ENCODE peak calls at places on chromosomes 4 and X, in seven cellular contexts. B is stomach, W is gastrocnemius medialis, O is H54, I is body of pancreas, X is transverse colon, U is spleen. H is an unnamed sample.

GRCh38 chr4:86497980-86498379 is 96.1 kb upstream of the PTPN13 start:
- DNase-seq in B (no peak), W (no peak), O (no peak), I (no peak), X (no peak), U (no peak), H (peak)

GRCh38 chrX:25295466-25295865 is 279.7 kb upstream of the ARX start:
- DNase-seq in B (no peak), W (no peak), O (no peak), I (no peak), X (no peak), U (no peak), H (no peak)

GRCh38 chr4:74742191-74742590 is 52.1 kb downstream of the BTC start:
- DNase-seq in B (no peak), W (no peak), O (no peak), I (no peak), X (no peak), U (no peak), H (no peak)

GRCh38 chr4:28229092-28229491 is 1368.5 kb downstream of the STIM2 start:
- DNase-seq in B (no peak), W (no peak), O (no peak), I (no peak), X (no peak), U (no peak), H (no peak)

GRCh38 chr4:5292091-5292490 is 240.8 kb downstream of the STK32B start:
- DNase-seq in B (no peak), W (no peak), O (no peak), I (no peak), X (no peak), U (no peak), H (no peak)

GRCh38 chr4:179836179-179837075 is 2394.2 kb upstream of the AGA start:
- DNase-seq in B (no peak), W (no peak), O (no peak), I (peak), X (no peak), U (no peak), H (no peak)

GRCh38 chrX:53233536-53233935 is 8.5 kb upstream of the KDM5C start:
- DNase-seq in B (no peak), W (no peak), O (no peak), I (no peak), X (no peak), U (peak), H (no peak)

GRCh38 chr4:161360982-161361381 is 802.8 kb downstream of the FSTL5 start:
- DNase-seq in B (no peak), W (no peak), O (no peak), I (no peak), X (no peak), U (no peak), H (no peak)

GRCh38 chrX:132737743-132738142 is 220.7 kb downstream of the HS6ST2 start:
- DNase-seq in B (no peak), W (no peak), O (peak), I (peak), X (no peak), U (no peak), H (no peak)

GRCh38 chrX:46319750-46320149 is 225.5 kb downstream of the ZNF674 start:
- DNase-seq in B (no peak), W (no peak), O (no peak), I (no peak), X (no peak), U (no peak), H (no peak)

GRCh38 chr4:182144621-182145359 is 98.4 kb upstream of the TENM3 start:
- DNase-seq in B (no peak), W (no peak), O (peak), I (no peak), X (no peak), U (no peak), H (no peak)

GRCh38 chrX:37993857-37994619 is 12.3 kb upstream of the SYTL5 start:
- DNase-seq in B (peak), W (no peak), O (no peak), I (peak), X (peak), U (no peak), H (peak)

GRCh38 chr4:38691251-38692008 is 27.4 kb downstream of the KLF3 start:
- DNase-seq in B (no peak), W (no peak), O (no peak), I (no peak), X (no peak), U (no peak), H (no peak)

GRCh38 chr4:52657317-52657629 is 1.8 kb downstream of the USP46 start:
- DNase-seq in B (no peak), W (no peak), O (no peak), I (no peak), X (no peak), U (no peak), H (no peak)

GRCh38 chr4:156974264-156974663 is 2.7 kb upstream of the PDGFC start:
- DNase-seq in B (no peak), W (no peak), O (no peak), I (no peak), X (no peak), U (no peak), H (no peak)

GRCh38 chr4:89067407-89067806 is 10.4 kb upstream of the FAM13A start:
- DNase-seq in B (no peak), W (no peak), O (no peak), I (no peak), X (no peak), U (no peak), H (no peak)

GRCh38 chr4:86993909-86994672 is 59.3 kb downstream of the AFF1 start:
- DNase-seq in B (peak), W (no peak), O (no peak), I (peak), X (no peak), U (no peak), H (peak)

GRCh38 chrX:16436348-16437188 is 213.4 kb upstream of the S100G start:
- DNase-seq in B (peak), W (peak), O (peak), I (peak), X (peak), U (no peak), H (peak)

GRCh38 chr4:143355540-143356217 is 19.0 kb downstream of the GAB1 start:
- DNase-seq in B (no peak), W (no peak), O (no peak), I (no peak), X (no peak), U (no peak), H (no peak)

GRCh38 chr4:43903456-43903855 is 545.2 kb downstream of the KCTD8 start:
- DNase-seq in B (no peak), W (no peak), O (no peak), I (no peak), X (no peak), U (no peak), H (no peak)

GRCh38 chr4:120922390-120923200 is at the start of gene PRDM5:
- DNase-seq in B (peak), W (no peak), O (peak), I (peak), X (peak), U (peak), H (peak)

GRCh38 chr4:180913750-180914149 is 1329.5 kb upstream of the TENM3 start:
- DNase-seq in B (no peak), W (no peak), O (no peak), I (no peak), X (no peak), U (no peak), H (no peak)

GRCh38 chr4:53489279-53489889 is 101.9 kb downstream of the LNX1 start:
- DNase-seq in B (no peak), W (no peak), O (no peak), I (no peak), X (no peak), U (no peak), H (no peak)

GRCh38 chr4:1899149-1900086 is 28.2 kb downstream of the NSD2 start:
- DNase-seq in B (peak), W (peak), O (peak), I (peak), X (peak), U (peak), H (peak)

GRCh38 chr4:6972911-6973310 is 63.3 kb downstream of the TBC1D14 start:
- DNase-seq in B (no peak), W (peak), O (no peak), I (no peak), X (no peak), U (no peak), H (no peak)

GRCh38 chr4:124070688-124071484 is 641.6 kb downstream of the ANKRD50 start:
- DNase-seq in B (no peak), W (no peak), O (no peak), I (no peak), X (no peak), U (no peak), H (no peak)

GRCh38 chrX:70455366-70456202 is 10.9 kb downstream of the DLG3 start:
- DNase-seq in B (no peak), W (no peak), O (no peak), I (peak), X (peak), U (no peak), H (no peak)

GRCh38 chr4:156949373-156949814 is 22.2 kb downstream of the PDGFC start:
- DNase-seq in B (no peak), W (no peak), O (no peak), I (no peak), X (no peak), U (no peak), H (no peak)

DNA sequence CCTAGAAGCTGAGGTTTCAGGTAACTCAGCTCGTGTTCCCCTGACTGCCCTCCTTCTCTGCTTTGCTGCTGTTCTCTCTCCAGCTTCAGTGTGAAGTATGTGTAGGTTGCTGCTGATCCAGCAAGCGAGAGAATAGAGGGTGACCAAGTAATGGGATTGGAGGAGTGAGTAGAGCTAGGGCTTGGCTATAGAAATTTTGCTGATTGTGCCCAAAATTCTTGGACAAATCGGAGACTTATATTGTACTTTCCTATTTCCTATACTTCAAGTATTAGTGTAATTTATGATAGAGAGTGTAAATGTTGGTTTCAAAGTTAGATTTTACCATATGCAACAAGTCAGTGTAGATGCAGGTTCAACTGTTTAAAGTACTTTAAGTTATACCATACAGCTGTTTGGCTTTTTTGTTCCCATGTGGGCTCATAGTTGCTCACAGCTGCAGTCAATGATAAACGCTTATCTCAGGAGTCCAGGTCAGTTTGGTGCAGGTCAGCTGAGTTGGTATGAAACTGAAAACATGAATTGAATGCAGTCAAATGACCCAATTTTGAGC is 48.0 kb downstream of the RAPGEF2 start:
- DNase-seq in B (no peak), W (no peak), O (no peak), I (peak), X (no peak), U (no peak), H (peak)
- TF ChIP-seq POLR2A in B (no peak), W (no peak), O (no peak), I (no peak), X (no peak), U (no peak), H (peak)

GRCh38 chr4:36844448-36844847 is 400.1 kb upstream of the NWD2 start:
- DNase-seq in B (no peak), W (no peak), O (no peak), I (no peak), X (no peak), U (no peak), H (no peak)

GRCh38 chr4:36841583-36842326 is 402.8 kb upstream of the NWD2 start:
- DNase-seq in B (no peak), W (no peak), O (peak), I (no peak), X (no peak), U (no peak), H (no peak)
- TF ChIP-seq POLR2A in B (no peak), W (no peak), O (no peak), I (no peak), X (no peak), U (no peak), H (no peak)

DNA sequence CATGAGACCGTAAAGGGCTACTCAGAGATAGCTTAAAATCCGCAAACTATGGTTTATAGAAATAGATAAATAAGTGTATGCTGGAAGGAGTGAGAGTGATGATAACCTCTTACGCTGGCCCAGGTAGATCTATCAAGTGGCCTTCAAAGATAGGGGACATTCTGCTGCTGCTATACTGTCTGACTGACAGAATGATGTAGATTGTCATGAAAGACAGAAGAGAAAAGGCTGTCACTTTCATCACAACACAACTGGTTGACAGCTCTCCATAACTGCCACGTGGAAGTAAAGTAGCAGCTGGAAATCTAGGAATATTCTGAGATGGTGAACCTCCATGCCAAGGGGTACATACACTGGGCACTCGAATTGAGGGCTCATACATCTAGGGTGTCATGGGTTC is 1333.6 kb upstream of the DIAPH2 start:
- DNase-seq in B (no peak), W (no peak), O (no peak), I (no peak), X (no peak), U (no peak), H (no peak)
- TF ChIP-seq POLR2A in B (no peak), W (no peak), O (no peak), I (no peak), X (no peak), U (no peak), H (no peak)

GRCh38 chr4:140005699-140006098 is 148.3 kb downstream of the MAML3 start:
- DNase-seq in B (no peak), W (no peak), O (no peak), I (no peak), X (no peak), U (no peak), H (no peak)

GRCh38 chr4:140003851-140004579 is 150.0 kb downstream of the MAML3 start:
- DNase-seq in B (no peak), W (no peak), O (no peak), I (no peak), X (no peak), U (no peak), H (no peak)

GRCh38 chr4:140004580-140005314 is 149.2 kb downstream of the MAML3 start:
- DNase-seq in B (peak), W (peak), O (no peak), I (peak), X (no peak), U (no peak), H (no peak)

DNA sequence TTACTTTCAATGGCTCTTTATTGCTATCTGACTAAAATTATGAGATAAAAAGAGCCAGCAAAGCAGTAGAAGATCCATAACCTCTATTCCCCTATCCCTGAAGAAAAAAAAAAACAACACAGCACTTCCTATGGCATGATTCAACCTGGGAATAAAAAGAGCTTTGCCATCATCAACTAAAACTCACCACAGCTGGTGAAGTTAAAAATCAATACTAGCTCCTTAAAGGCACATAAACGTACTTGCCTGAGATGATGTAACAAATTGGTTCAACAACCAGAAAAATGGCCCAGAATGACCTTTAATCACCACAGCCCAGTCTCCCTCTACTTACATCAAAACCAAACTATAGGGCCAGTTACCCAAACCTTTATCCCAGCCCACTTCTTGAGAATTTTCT is 153.8 kb downstream of the MAML3 start:
- DNase-seq in B (no peak), W (no peak), O (no peak), I (no peak), X (no peak), U (no peak), H (no peak)
- TF ChIP-seq POLR2A in B (no peak), W (no peak), O (no peak), I (no peak), X (no peak), U (no peak), H (no peak)

GRCh38 chrX:153933751-153934472 is 925 bp downstream of the NAA10 start:
- DNase-seq in B (no peak), W (no peak), O (no peak), I (no peak), X (no peak), U (no peak), H (no peak)

GRCh38 chrX:153935326-153935851 is 552 bp upstream of the NAA10 start:
- DNase-seq in B (no peak), W (no peak), O (no peak), I (no peak), X (peak), U (no peak), H (no peak)

GRCh38 chrX:153932220-153932915 is 2.5 kb downstream of the NAA10 start:
- DNase-seq in B (no peak), W (no peak), O (no peak), I (no peak), X (no peak), U (peak), H (no peak)

GRCh38 chrX:153937056-153937455 is 2.2 kb upstream of the NAA10 start:
- DNase-seq in B (no peak), W (no peak), O (no peak), I (no peak), X (no peak), U (no peak), H (no peak)

GRCh38 chrX:153934473-153935325 is at the start of gene NAA10:
- DNase-seq in B (peak), W (peak), O (peak), I (peak), X (peak), U (peak), H (peak)
- TF ChIP-seq POLR2A in B (no peak), W (peak), O (peak), I (no peak), X (no peak), U (no peak), H (peak)

GRCh38 chr4:16858275-16858752 is 40.1 kb downstream of the LDB2 start:
- DNase-seq in B (no peak), W (no peak), O (no peak), I (no peak), X (no peak), U (no peak), H (no peak)
- TF ChIP-seq POLR2A in B (no peak), W (no peak), O (no peak), I (no peak), X (no peak), U (no peak), H (no peak)

GRCh38 chrX:69079278-69079677 is 86.0 kb downstream of the PJA1 start:
- DNase-seq in B (no peak), W (no peak), O (no peak), I (no peak), X (no peak), U (no peak), H (no peak)
- TF ChIP-seq POLR2A in B (no peak), W (no peak), O (no peak), I (no peak), X (no peak), U (no peak), H (no peak)

GRCh38 chrX:111098874-111099273 is 2.9 kb downstream of the PAK3 start:
- DNase-seq in B (peak), W (no peak), O (peak), I (peak), X (peak), U (peak), H (peak)

GRCh38 chrX:111090458-111090857 is 5.5 kb upstream of the PAK3 start:
- DNase-seq in B (no peak), W (no peak), O (no peak), I (no peak), X (no peak), U (no peak), H (no peak)

GRCh38 chrX:111101580-111101979 is 5.6 kb downstream of the PAK3 start:
- DNase-seq in B (no peak), W (no peak), O (no peak), I (no peak), X (no peak), U (no peak), H (no peak)

GRCh38 chrX:111100191-111100590 is 4.2 kb downstream of the PAK3 start:
- DNase-seq in B (no peak), W (no peak), O (peak), I (no peak), X (peak), U (peak), H (peak)

GRCh38 chrX:111095974-111096870 is at the start of gene PAK3:
- DNase-seq in B (peak), W (peak), O (no peak), I (peak), X (peak), U (peak), H (no peak)
- TF ChIP-seq POLR2A in B (no peak), W (no peak), O (no peak), I (peak), X (no peak), U (no peak), H (no peak)

DNA sequence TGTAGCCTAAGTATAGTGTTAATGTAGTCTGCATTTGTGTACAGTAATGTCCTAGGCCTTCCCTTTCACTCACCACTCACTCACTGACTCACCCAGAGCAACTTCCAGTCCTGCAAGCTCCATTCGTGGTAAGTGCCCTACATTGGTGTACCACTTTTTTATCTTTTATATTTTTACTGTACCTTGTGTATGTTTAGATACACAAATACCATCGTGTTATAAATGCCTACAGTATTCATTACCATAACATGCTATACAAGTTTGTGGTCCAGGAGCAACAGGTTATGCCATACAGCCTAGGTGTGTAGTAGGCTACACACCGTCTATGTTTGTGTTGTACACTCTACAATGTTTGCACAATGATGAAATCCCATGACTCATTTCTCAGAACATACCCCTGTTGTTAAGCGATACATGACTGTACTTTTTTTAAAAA is 15.4 kb downstream of the TSPAN5 start:
- DNase-seq in B (no peak), W (no peak), O (no peak), I (no peak), X (no peak), U (no peak), H (no peak)
- TF ChIP-seq POLR2A in B (no peak), W (no peak), O (no peak), I (no peak), X (no peak), U (no peak), H (no peak)

H was measured in erythroblast.